ENCODE peak calls at places on chromosomes 1 and 21, in four cellular contexts. One of them, this sample, is unnamed.

GRCh38 chr1:205013683-205014367 is 29.2 kb upstream of the CNTN2 start:
- DNase-seq in AG09319: no peak
- DNase-seq in NCI-H2081: peak; percentile 71
- DNase-seq in midbrain: peak; percentile 61
- DNase-seq in this sample: peak; percentile 69

GRCh38 chr1:211305044-211305443 is 21.6 kb upstream of the TRAF5 start:
- DNase-seq in AG09319: no peak
- DNase-seq in NCI-H2081: no peak
- DNase-seq in midbrain: no peak
- DNase-seq in this sample: no peak

GRCh38 chr1:47992720-47993119 is 4.5 kb downstream of the TRABD2B start:
- DNase-seq in AG09319: peak; percentile 64
- DNase-seq in NCI-H2081: no peak
- DNase-seq in midbrain: no peak
- DNase-seq in this sample: peak; percentile 15

GRCh38 chr1:3378411-3379208 is 75.9 kb upstream of the ARHGEF16 start:
- DNase-seq in AG09319: no peak
- DNase-seq in NCI-H2081: no peak
- DNase-seq in midbrain: no peak
- DNase-seq in this sample: no peak

GRCh38 chr1:200363200-200363933 is 46.5 kb downstream of the ZNF281 start:
- DNase-seq in AG09319: no peak
- DNase-seq in NCI-H2081: no peak
- DNase-seq in midbrain: no peak
- DNase-seq in this sample: no peak

GRCh38 chr1:165539306-165539705 is 4.5 kb upstream of the LRRC52 start:
- DNase-seq in AG09319: no peak
- DNase-seq in NCI-H2081: no peak
- DNase-seq in midbrain: no peak
- DNase-seq in this sample: no peak

GRCh38 chr1:247409869-247410544 is 6.0 kb upstream of the NLRP3 start:
- DNase-seq in AG09319: no peak
- DNase-seq in NCI-H2081: no peak
- DNase-seq in midbrain: no peak
- DNase-seq in this sample: no peak

GRCh38 chr1:30707412-30708360 is 15.7 kb downstream of the MATN1 start:
- DNase-seq in AG09319: no peak
- DNase-seq in NCI-H2081: peak; percentile 80
- DNase-seq in midbrain: peak; percentile 84
- DNase-seq in this sample: peak; percentile 83

GRCh38 chr1:173802961-173803360 is 21.5 kb upstream of the DARS2 start:
- DNase-seq in AG09319: no peak
- DNase-seq in NCI-H2081: no peak
- DNase-seq in midbrain: no peak
- DNase-seq in this sample: no peak

GRCh38 chr1:245016700-245017099 is 138.1 kb upstream of the KIF26B start:
- DNase-seq in AG09319: no peak
- DNase-seq in NCI-H2081: peak; percentile 14
- DNase-seq in midbrain: no peak
- DNase-seq in this sample: no peak

GRCh38 chr1:159866905-159867304 is 4.4 kb upstream of the VSIG8 start:
- DNase-seq in AG09319: no peak
- DNase-seq in NCI-H2081: no peak
- DNase-seq in midbrain: no peak
- DNase-seq in this sample: no peak

GRCh38 chr1:39196244-39197215 is 8.0 kb upstream of the MACF1 start:
- DNase-seq in AG09319: no peak
- DNase-seq in NCI-H2081: no peak
- DNase-seq in midbrain: no peak
- DNase-seq in this sample: no peak

GRCh38 chr1:183173828-183174227 is 12.2 kb upstream of the LAMC2 start:
- DNase-seq in AG09319: no peak
- DNase-seq in NCI-H2081: no peak
- DNase-seq in midbrain: no peak
- DNase-seq in this sample: no peak

GRCh38 chr1:235599536-235599935 is 50.0 kb downstream of the GNG4 start:
- DNase-seq in AG09319: no peak
- DNase-seq in NCI-H2081: no peak
- DNase-seq in midbrain: no peak
- DNase-seq in this sample: no peak

GRCh38 chr1:243882276-243882675 is 32.2 kb upstream of the AKT3 start:
- DNase-seq in AG09319: no peak
- DNase-seq in NCI-H2081: no peak
- DNase-seq in midbrain: no peak
- DNase-seq in this sample: no peak

GRCh38 chr1:62875676-62876075 is 91.7 kb downstream of the ATG4C start:
- DNase-seq in AG09319: no peak
- DNase-seq in NCI-H2081: no peak
- DNase-seq in midbrain: peak; percentile 14
- DNase-seq in this sample: no peak

GRCh38 chr1:67850611-67851075 is 17.4 kb upstream of the GNG12 start:
- DNase-seq in AG09319: peak; percentile 41
- DNase-seq in NCI-H2081: no peak
- DNase-seq in midbrain: no peak
- DNase-seq in this sample: peak; percentile 49

GRCh38 chr1:175168782-175169181 is 23.8 kb downstream of the KIAA0040 start:
- DNase-seq in AG09319: no peak
- DNase-seq in NCI-H2081: no peak
- DNase-seq in midbrain: no peak
- DNase-seq in this sample: no peak

GRCh38 chr1:50978852-50979781 is 9.1 kb downstream of the CDKN2C start:
- DNase-seq in AG09319: no peak
- DNase-seq in NCI-H2081: peak; percentile 73
- DNase-seq in midbrain: no peak
- DNase-seq in this sample: peak; percentile 51

GRCh38 chr1:203084588-203085527 is 954 bp downstream of the MYOG start:
- DNase-seq in AG09319: no peak
- DNase-seq in NCI-H2081: no peak
- DNase-seq in midbrain: no peak
- DNase-seq in this sample: no peak

GRCh38 chr1:58883037-58883887 is 99.4 kb upstream of the JUN start:
- DNase-seq in AG09319: peak; percentile 87
- DNase-seq in NCI-H2081: no peak
- DNase-seq in midbrain: peak; percentile 28
- DNase-seq in this sample: no peak

GRCh38 chr1:187070076-187070475 is 241.3 kb downstream of the PLA2G4A start:
- DNase-seq in AG09319: no peak
- DNase-seq in NCI-H2081: no peak
- DNase-seq in midbrain: no peak
- DNase-seq in this sample: no peak

GRCh38 chr21:41610042-41610839 is 102.3 kb upstream of the TMPRSS2 start:
- DNase-seq in AG09319: no peak
- DNase-seq in NCI-H2081: no peak
- DNase-seq in midbrain: peak; percentile 9
- DNase-seq in this sample: no peak

GRCh38 chr1:79235221-79236002 is 228.9 kb upstream of the ADGRL4 start:
- DNase-seq in AG09319: no peak
- DNase-seq in NCI-H2081: no peak
- DNase-seq in midbrain: no peak
- DNase-seq in this sample: no peak

GRCh38 chr21:40809673-40810072 is 37.3 kb downstream of the DSCAM start:
- DNase-seq in AG09319: no peak
- DNase-seq in NCI-H2081: no peak
- DNase-seq in midbrain: no peak
- DNase-seq in this sample: no peak

GRCh38 chr1:39288735-39289465 is 84.4 kb downstream of the MACF1 start:
- DNase-seq in AG09319: no peak
- DNase-seq in NCI-H2081: no peak
- DNase-seq in midbrain: no peak
- DNase-seq in this sample: no peak

GRCh38 chr21:45887121-45887611 is 94.4 kb upstream of the COL6A1 start:
- DNase-seq in AG09319: no peak
- DNase-seq in NCI-H2081: peak; percentile 15
- DNase-seq in midbrain: peak; percentile 61
- DNase-seq in this sample: peak; percentile 46

GRCh38 chr1:107867422-107867821 is 97.6 kb downstream of the VAV3 start:
- DNase-seq in AG09319: no peak
- DNase-seq in NCI-H2081: no peak
- DNase-seq in midbrain: no peak
- DNase-seq in this sample: no peak

GRCh38 chr1:245546875-245547274 is 392.1 kb downstream of the KIF26B start:
- DNase-seq in AG09319: no peak
- DNase-seq in NCI-H2081: no peak
- DNase-seq in midbrain: no peak
- DNase-seq in this sample: no peak

GRCh38 chr1:1543706-1544099 is 3.3 kb upstream of the TMEM240 start:
- DNase-seq in AG09319: no peak
- DNase-seq in NCI-H2081: no peak
- DNase-seq in midbrain: no peak
- DNase-seq in this sample: no peak

GRCh38 chr1:241614144-241614543 is 26.0 kb downstream of the CHML start:
- DNase-seq in AG09319: no peak
- DNase-seq in NCI-H2081: no peak
- DNase-seq in midbrain: no peak
- DNase-seq in this sample: no peak

GRCh38 chr1:208652300-208653160 is 408.3 kb upstream of the PLXNA2 start:
- DNase-seq in AG09319: peak; percentile 10
- DNase-seq in NCI-H2081: peak; percentile 90
- DNase-seq in midbrain: peak; percentile 72
- DNase-seq in this sample: peak; percentile 58

GRCh38 chr1:76129731-76130130 is 55.2 kb downstream of the ST6GALNAC3 start:
- DNase-seq in AG09319: no peak
- DNase-seq in NCI-H2081: no peak
- DNase-seq in midbrain: no peak
- DNase-seq in this sample: no peak

GRCh38 chr1:99674115-99674514 is 28.2 kb downstream of the PALMD start:
- DNase-seq in AG09319: no peak
- DNase-seq in NCI-H2081: no peak
- DNase-seq in midbrain: no peak
- DNase-seq in this sample: no peak

GRCh38 chr1:163290025-163290610 is 31.6 kb upstream of the NUF2 start:
- DNase-seq in AG09319: peak; percentile 80
- DNase-seq in NCI-H2081: peak; percentile 52
- DNase-seq in midbrain: no peak
- DNase-seq in this sample: no peak

GRCh38 chr1:215321802-215322201 is 239.3 kb downstream of the KCNK2 start:
- DNase-seq in AG09319: no peak
- DNase-seq in NCI-H2081: no peak
- DNase-seq in midbrain: no peak
- DNase-seq in this sample: no peak

GRCh38 chr1:3992103-3992556 is 92.1 kb upstream of the C1orf174 start:
- DNase-seq in AG09319: no peak
- DNase-seq in NCI-H2081: no peak
- DNase-seq in midbrain: no peak
- DNase-seq in this sample: no peak

This sample was measured in NCI-H2171.